ENCODE peak calls at places on chromosome 13, in ten cellular contexts. A is aorta, G is lower lobe of right lung, N is psoas muscle, E is transverse colon, X is lung, Z is uterus, Q is neural progenitor cell, V is AG04450, K is Peyer's patch. Y is an unnamed sample. For H3K27me3, the result is how much of the 10 kb centered on the place peaks cover.

GRCh38 chr13:35791191-35791902 is 314.9 kb upstream of the MAB21L1 start:
- DNase-seq in Q (no peak), A (no peak), E (no peak), K (no peak), Z (no peak), V (no peak), G (no peak), N (no peak), X (no peak), Y (no peak)

GRCh38 chr13:20192470-20193141 is at the start of gene GJB2:
- DNase-seq in K (peak), A (no peak), Z (no peak), E (peak), Q (peak), X (no peak), G (no peak), N (no peak), V (no peak), Y (no peak)

GRCh38 chr13:98746968-98747367 is 5.5 kb downstream of the SLC15A1 start:
- DNase-seq in E (peak), A (no peak), Z (no peak), V (no peak), Q (no peak), N (no peak), K (peak), G (no peak), X (no peak), Y (no peak)

GRCh38 chr13:34425307-34425949 is 516.6 kb upstream of the NBEA start:
- DNase-seq in G (no peak), E (no peak), Z (no peak), V (no peak), N (no peak), A (no peak), K (no peak), X (no peak), Q (no peak), Y (no peak)

GRCh38 chr13:21033866-21034601 is 27.4 kb downstream of the LATS2 start:
- DNase-seq in N (no peak), A (no peak), Q (no peak), X (peak), E (no peak), Z (no peak), K (no peak), G (no peak), V (no peak), Y (no peak)

GRCh38 chr13:20407759-20408158 is 117.9 kb downstream of the CRYL1 start:
- DNase-seq in A (no peak), N (no peak), Z (no peak), G (no peak), X (no peak), V (no peak), K (no peak), E (no peak), Q (no peak), Y (no peak)

GRCh38 chr13:46598140-46598819 is 45.3 kb downstream of the LRCH1 start:
- DNase-seq in G (no peak), E (no peak), X (no peak), N (no peak), Z (no peak), K (no peak), A (no peak), Q (no peak), V (no peak), Y (no peak)

GRCh38 chr13:96020155-96020575 is 33.0 kb downstream of the UGGT2 start:
- DNase-seq in K (no peak), G (no peak), X (no peak), Z (no peak), E (peak), Q (peak), N (no peak), V (peak), A (no peak), Y (no peak)

GRCh38 chr13:107680115-107680514 is 535.2 kb downstream of the LIG4 start:
- DNase-seq in K (no peak), E (no peak), G (no peak), Z (no peak), N (no peak), Q (no peak), A (no peak), V (no peak), X (no peak), Y (no peak)

GRCh38 chr13:94548382-94549240 is 47.3 kb downstream of the TGDS start:
- DNase-seq in Q (peak), Z (peak), A (peak), N (no peak), X (no peak), E (peak), V (no peak), G (peak), K (peak), Y (no peak)

GRCh38 chr13:40164137-40164536 is 502.3 kb downstream of the FOXO1 start:
- DNase-seq in Z (no peak), A (no peak), E (no peak), X (no peak), V (no peak), Q (no peak), G (no peak), N (no peak), K (no peak), Y (no peak)

GRCh38 chr13:70330697-70331361 is 222.6 kb upstream of the KLHL1 start:
- DNase-seq in A (no peak), X (no peak), Q (no peak), K (no peak), V (no peak), N (no peak), G (no peak), E (no peak), Z (no peak), Y (no peak)

GRCh38 chr13:71079638-71080037 is 787.4 kb downstream of the DACH1 start:
- DNase-seq in K (no peak), G (no peak), E (no peak), A (no peak), V (no peak), Z (no peak), Q (no peak), N (no peak), X (no peak), Y (no peak)

GRCh38 chr13:47896546-47896945 is 104.5 kb downstream of the SUCLA2 start:
- DNase-seq in N (no peak), G (no peak), A (no peak), X (no peak), E (no peak), Z (no peak), V (no peak), K (no peak), Q (no peak), Y (no peak)

GRCh38 chr13:40434516-40435397 is 231.7 kb downstream of the FOXO1 start:
- DNase-seq in Q (no peak), G (no peak), Z (no peak), X (no peak), V (no peak), N (no peak), E (no peak), K (no peak), A (no peak), Y (no peak)

GRCh38 chr13:26037302-26037701 is 14.5 kb downstream of the SHISA2 start:
- DNase-seq in K (no peak), A (no peak), X (peak), Z (no peak), V (no peak), N (no peak), E (no peak), G (no peak), Q (peak), Y (no peak)

GRCh38 chr13:73303858-73304257 is 245.1 kb downstream of the KLF5 start:
- DNase-seq in N (no peak), E (no peak), A (no peak), K (no peak), G (no peak), Q (no peak), Z (no peak), V (no peak), X (no peak), Y (no peak)

GRCh38 chr13:49524740-49525501 is 29.2 kb downstream of the PHF11 start:
- DNase-seq in E (no peak), V (no peak), X (no peak), K (no peak), N (no peak), G (peak), Q (no peak), Z (no peak), A (no peak), Y (no peak)

GRCh38 chr13:22270881-22271280 is 600.0 kb downstream of the FGF9 start:
- DNase-seq in A (no peak), Q (no peak), E (no peak), V (no peak), N (no peak), K (no peak), G (no peak), X (no peak), Z (no peak), Y (no peak)

GRCh38 chr13:107753286-107753685 is 462.1 kb downstream of the LIG4 start:
- DNase-seq in G (no peak), K (no peak), V (no peak), X (no peak), Z (no peak), Q (no peak), N (no peak), E (no peak), A (no peak), Y (no peak)

GRCh38 chr13:51107996-51108395 is 3.1 kb downstream of the C13orf42 start:
- DNase-seq in Z (no peak), K (no peak), N (no peak), X (no peak), A (no peak), V (no peak), E (no peak), Q (no peak), G (no peak), Y (no peak)

GRCh38 chr13:27288397-27288796 is 17.8 kb downstream of the RASL11A start:
- DNase-seq in A (no peak), E (no peak), K (no peak), Q (no peak), V (no peak), Z (no peak), N (no peak), G (no peak), X (no peak), Y (no peak)
- H3K27ac ChIP-seq in A (no peak), E (no peak), K (no peak), Q (no peak), V (no peak), Z (no peak), N (no peak), G (no peak), X (no peak), Y (no peak)

DNA sequence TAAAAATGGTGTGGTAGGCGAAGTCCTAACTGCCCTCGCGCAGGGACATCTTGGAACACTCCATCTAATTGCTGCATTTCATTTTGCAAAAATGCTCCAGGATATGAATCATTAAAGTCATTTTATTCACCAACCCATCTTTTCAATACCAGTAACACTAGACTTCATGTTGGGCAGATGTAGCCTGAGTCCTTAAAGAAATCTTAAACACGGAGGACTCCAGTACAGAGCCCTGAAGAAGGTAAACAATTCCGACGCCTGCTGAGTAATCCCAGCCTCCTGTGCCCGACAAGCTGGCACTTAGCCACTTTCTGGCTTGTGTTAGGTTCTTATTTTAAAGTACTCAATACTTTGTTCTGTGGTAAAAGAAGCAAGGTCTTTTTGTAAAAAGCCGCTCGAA is 58.0 kb upstream of the IRS2 start:
- DNase-seq in V (peak), A (no peak), E (no peak), G (no peak), Q (no peak), N (no peak), X (no peak), Z (no peak), K (no peak), Y (no peak)
- H3K27me3 ChIP-seq in V (under half), A (under half), E (under half), G (under half), Q (under half), N (under half), X (under half), Z (under half), K (under half), Y (under half)

GRCh38 chr13:110422913-110423688 is 116.0 kb downstream of the COL4A2 start:
- DNase-seq in X (no peak), E (no peak), Q (no peak), Z (no peak), A (no peak), V (no peak), N (no peak), G (no peak), K (no peak), Y (no peak)
- H3K27ac ChIP-seq in X (no peak), E (no peak), Q (no peak), Z (peak), A (peak), V (no peak), N (peak), G (no peak), K (no peak), Y (no peak)

GRCh38 chr13:112905990-112906641 is 62.9 kb upstream of the MCF2L start:
- DNase-seq in Z (no peak), N (no peak), V (no peak), K (no peak), Q (peak), X (no peak), A (peak), G (peak), E (no peak), Y (no peak)

GRCh38 chr13:112905086-112905485 is 63.9 kb upstream of the MCF2L start:
- DNase-seq in E (no peak), N (no peak), K (no peak), A (no peak), G (no peak), V (no peak), Q (peak), X (no peak), Z (no peak), Y (no peak)

GRCh38 chr13:112907286-112907685 is 61.7 kb upstream of the MCF2L start:
- DNase-seq in G (no peak), E (no peak), Z (no peak), A (no peak), Q (no peak), K (peak), V (no peak), N (no peak), X (no peak), Y (no peak)

GRCh38 chr13:112904436-112904960 is 64.5 kb upstream of the MCF2L start:
- DNase-seq in A (no peak), G (peak), X (no peak), Z (no peak), E (no peak), N (no peak), Q (peak), K (peak), V (no peak), Y (no peak)

DNA sequence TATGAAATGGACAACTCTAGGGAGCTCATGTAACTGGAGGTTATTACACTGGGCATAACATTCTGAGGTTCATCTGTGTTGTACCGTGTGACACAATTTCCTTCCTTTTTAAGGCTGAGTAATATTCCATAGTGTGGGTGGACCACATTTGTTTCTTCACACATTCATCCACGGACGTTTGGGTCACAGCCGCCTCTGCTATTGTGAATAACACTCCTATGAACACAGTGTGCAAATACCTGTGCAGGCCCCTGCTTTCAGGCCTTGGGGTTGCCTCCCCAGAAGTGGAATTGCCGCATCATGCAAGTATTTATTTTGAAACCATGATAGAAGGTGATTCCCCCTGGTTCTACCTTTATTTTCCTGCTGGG is 63.4 kb upstream of the MCF2L start:
- DNase-seq in N (no peak), Q (no peak), G (no peak), E (no peak), V (no peak), Z (no peak), K (no peak), A (no peak), X (no peak), Y (no peak)
- H3K27me3 ChIP-seq in N (under half), Q (under half), G (under half), E (under half), V (under half), Z (under half), K (under half), A (under half), X (under half), Y (under half)

DNA sequence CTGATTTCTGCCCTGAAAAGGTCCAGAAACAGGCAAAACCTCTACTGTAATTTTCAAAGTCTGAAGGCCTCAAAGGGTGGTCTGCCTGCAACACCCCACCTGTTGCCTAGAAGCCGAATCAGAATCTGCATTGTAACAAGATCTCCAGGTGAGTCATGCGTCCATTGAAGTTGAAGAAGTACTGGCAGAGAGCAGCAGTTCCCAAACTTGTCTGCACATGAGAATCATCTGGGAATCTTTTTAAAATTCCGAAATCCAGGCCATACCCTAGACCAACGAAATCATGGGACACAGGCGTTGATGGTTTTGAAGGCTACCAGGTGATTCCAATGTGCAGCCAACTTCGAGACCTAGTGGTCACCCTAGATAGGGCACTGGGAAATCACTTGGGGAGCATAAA is 16.0 kb upstream of the CLN5 start:
- DNase-seq in Z (no peak), G (no peak), Q (no peak), X (no peak), A (no peak), N (no peak), K (no peak), E (no peak), V (no peak), Y (no peak)
- H3K27ac ChIP-seq in Z (no peak), G (no peak), Q (no peak), X (no peak), A (no peak), N (no peak), K (no peak), E (no peak), V (no peak), Y (no peak)

DNA sequence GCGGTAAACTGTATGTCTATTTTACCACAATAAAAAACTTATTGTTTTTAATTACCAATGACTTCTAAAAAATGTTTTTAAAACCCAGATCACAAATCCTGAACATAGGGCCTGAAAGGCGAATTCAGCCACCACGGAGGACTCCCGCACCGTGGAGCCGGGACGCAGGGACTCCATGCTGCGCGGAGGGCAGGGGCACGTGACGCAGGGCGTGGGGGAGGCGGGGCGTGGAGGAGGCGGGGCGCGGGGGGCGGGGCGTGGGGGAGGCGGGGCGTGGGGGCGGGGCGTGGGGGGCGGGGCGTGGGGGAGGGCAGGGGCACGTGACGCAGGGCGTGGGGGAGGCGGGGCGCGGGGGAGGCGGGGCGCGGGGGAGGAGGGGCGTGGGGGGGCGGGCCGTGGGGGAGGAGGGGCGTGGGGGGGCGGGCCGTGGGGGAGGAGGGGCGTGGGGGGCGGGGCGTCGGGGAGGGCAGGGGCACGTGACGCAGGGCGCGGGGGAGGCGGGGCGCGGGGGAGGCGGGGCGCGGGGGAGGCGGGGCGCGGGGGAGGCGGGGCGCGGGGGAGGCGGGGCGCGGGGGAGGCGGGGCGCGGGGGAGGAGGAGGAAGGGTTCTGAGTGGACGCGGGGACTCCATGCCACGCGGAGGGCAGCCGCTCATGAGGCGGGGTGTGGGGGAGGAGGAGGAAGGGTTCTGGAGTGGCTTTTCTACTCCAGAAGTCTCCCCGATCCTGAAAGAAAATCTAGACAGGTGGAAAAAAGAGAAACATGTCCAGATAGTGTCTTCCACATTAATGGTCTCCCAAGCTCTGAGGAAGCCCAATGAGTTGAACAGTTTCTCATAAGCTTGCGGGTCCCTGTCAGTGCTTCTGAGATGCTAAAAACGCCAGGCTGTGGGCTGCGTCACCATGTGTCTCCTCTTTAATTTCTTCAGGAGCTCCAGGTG is 4.4 kb upstream of the PROZ start:
- DNase-seq in E (peak), Z (peak), Q (peak), A (peak), K (peak), X (peak), G (peak), V (no peak), N (peak), Y (peak)
- H3K27me3 ChIP-seq in E (under half), Z (under half), Q (under half), A (under half), K (under half), X (under half), G (under half), V (under half), N (under half), Y (under half)

DNA sequence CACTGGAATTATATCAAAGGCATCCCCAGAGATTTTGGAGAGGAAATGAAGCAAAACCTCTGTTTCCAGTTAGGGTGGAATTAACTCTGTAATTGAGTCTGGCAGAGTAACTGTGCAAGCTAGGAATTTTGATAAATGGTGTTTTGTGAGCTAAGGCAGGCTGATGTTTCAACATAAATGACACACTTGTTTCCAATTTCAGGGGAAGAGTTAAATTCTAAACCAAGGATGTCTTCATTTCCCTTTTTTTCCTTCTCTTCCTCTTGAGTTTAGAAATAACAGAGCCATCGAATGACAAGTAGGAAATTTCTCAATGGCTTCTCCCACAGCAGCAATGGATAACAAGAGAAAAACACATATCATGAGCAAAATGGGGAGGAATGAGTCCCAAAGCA is 131.2 kb downstream of the IRS2 start:
- DNase-seq in V (no peak), G (no peak), E (no peak), Z (no peak), A (no peak), N (no peak), K (no peak), Q (no peak), X (no peak), Y (no peak)
- H3K27ac ChIP-seq in V (no peak), G (peak), E (peak), Z (no peak), A (no peak), N (no peak), K (no peak), Q (no peak), X (no peak), Y (no peak)

DNA sequence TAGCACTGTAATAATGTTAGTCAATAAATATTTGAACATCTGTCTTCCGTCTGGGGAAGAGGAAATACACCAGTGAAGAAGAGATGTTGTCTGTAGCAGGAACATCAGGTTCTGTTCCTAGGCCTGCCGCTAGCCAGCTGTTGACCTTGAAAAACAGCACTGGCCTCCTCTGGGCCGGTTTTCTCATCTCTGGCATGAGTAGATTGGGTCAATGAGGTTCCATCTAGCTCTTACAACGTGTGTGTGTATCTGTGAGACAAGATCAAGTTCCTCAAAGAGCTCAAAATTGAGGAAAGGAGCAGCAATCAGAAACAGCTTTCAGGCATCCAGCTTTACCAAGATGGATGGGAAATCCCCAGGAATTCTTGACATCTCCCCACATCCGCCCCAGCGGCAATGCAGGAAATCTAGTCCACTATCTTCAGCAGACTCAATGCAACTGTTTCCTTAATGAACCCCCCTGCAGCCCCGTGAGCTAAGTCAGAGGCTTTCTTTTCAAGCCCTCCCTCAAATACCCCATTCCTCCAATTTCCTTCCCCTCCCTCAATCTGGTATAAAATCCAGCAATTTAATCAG is 4.9 kb downstream of the FLT1 start:
- DNase-seq in Z (no peak), E (no peak), N (no peak), G (no peak), K (no peak), A (no peak), X (no peak), Q (no peak), V (no peak), Y (no peak)
- H3K27me3 ChIP-seq in Z (under half), E (half or more), N (under half), G (half or more), K (under half), A (under half), X (under half), Q (under half), V (under half), Y (under half)

Y was measured in esophagus squamous epithelium.